ENCODE peak calls at places on chromosomes 16 and 17, in eight cellular contexts. D is GM10248; Z is effector CD4-positive, alpha-beta T cell; X is activated naive CD8-positive, alpha-beta T cell treated with anti-CD3 and anti-CD28 coated beads for 36 hours; Y is PC-3; W is upper lobe of right lung; M is MG63; F is cardiac muscle cell. B is an unnamed sample.
A peak's percentile ranks its signal among the peaks of the same experiment; 100 is the strongest.

GRCh38 chr16:68997564-68997963 is 107.9 kb upstream of the HAS3 start:
- DNase-seq in Y (no peak), X (no peak), W (no peak), Z (no peak), D (no peak), F (no peak), M (no peak), B (no peak)

GRCh38 chr17:76402711-76403110 is 18.3 kb downstream of the SPHK1 start:
- DNase-seq in W (no peak), X (no peak), Y (no peak), Z (no peak), F (no peak), M (no peak), D (no peak), B (no peak)

GRCh38 chr17:9298776-9299295 is 276.8 kb downstream of the STX8 start:
- DNase-seq in M (no peak), X (no peak), D (no peak), W (no peak), Z (no peak), F (no peak), Y (no peak), B (no peak)

GRCh38 chr17:28908640-28909098 is 5.8 kb upstream of the DHRS13 start:
- DNase-seq in Z (no peak), D (no peak), M (peak; percentile 69), Y (peak; percentile 66), X (no peak), F (no peak), W (no peak), B (no peak)

GRCh38 chr16:5231246-5231759 is 133.7 kb upstream of the EEF2KMT start:
- DNase-seq in X (no peak), F (no peak), Z (no peak), Y (no peak), D (no peak), M (no peak), W (no peak), B (no peak)

GRCh38 chr16:27634781-27635180 is 84.8 kb downstream of the KATNIP start:
- DNase-seq in F (no peak), W (no peak), Z (no peak), M (no peak), D (no peak), Y (no peak), X (no peak), B (no peak)

GRCh38 chr17:42122371-42123303 is at the start of gene HSPB9:
- DNase-seq in M (no peak), D (no peak), W (peak; percentile 84), Y (no peak), X (no peak), F (peak; percentile 61), Z (no peak), B (no peak)

GRCh38 chr17:40443988-40444899 is 994 bp downstream of the IGFBP4 start:
- DNase-seq in Y (peak; percentile 9), D (no peak), W (no peak), X (no peak), Z (no peak), M (no peak), F (no peak), B (no peak)

GRCh38 chr17:82964851-82965341 is 114.5 kb upstream of the METRNL start:
- DNase-seq in D (no peak), Y (no peak), X (no peak), Z (no peak), F (no peak), W (peak; percentile 52), M (no peak), B (no peak)

GRCh38 chr17:66950886-66951604 is 13.5 kb upstream of the CACNG4 start:
- DNase-seq in M (no peak), Y (no peak), W (no peak), X (no peak), D (no peak), F (no peak), Z (no peak), B (no peak)

GRCh38 chr17:80761421-80761871 is 216.8 kb downstream of the RPTOR start:
- DNase-seq in F (no peak), M (no peak), Y (peak; percentile 95), X (peak; percentile 85), Z (peak; percentile 69), W (no peak), D (no peak), B (no peak)

GRCh38 chr17:81419333-81419885 is 24.2 kb downstream of the BAHCC1 start:
- DNase-seq in D (no peak), X (no peak), W (peak; percentile 93), M (peak; percentile 98), F (peak; percentile 73), Y (peak; percentile 90), Z (no peak), B (peak; percentile 86)

GRCh38 chr17:72693956-72694355 is 398.5 kb downstream of the SLC39A11 start:
- DNase-seq in D (no peak), X (no peak), Y (no peak), F (no peak), W (no peak), M (no peak), Z (no peak), B (no peak)

GRCh38 chr17:62696726-62697490 is 69.4 kb downstream of the MRC2 start:
- DNase-seq in X (no peak), M (no peak), Z (no peak), D (no peak), W (no peak), Y (no peak), F (no peak), B (no peak)

GRCh38 chr17:1485311-1485747 is 7.2 kb downstream of the MYO1C start:
- DNase-seq in Z (peak; percentile 34), Y (peak; percentile 17), M (peak; percentile 39), D (peak; percentile 64), F (peak; percentile 73), W (peak; percentile 79), X (peak; percentile 44), B (peak; percentile 59)

GRCh38 chr16:89711601-89712475 is 8.9 kb downstream of the VPS9D1 start:
- DNase-seq in X (peak; percentile 84), M (no peak), D (peak; percentile 96), W (peak; percentile 78), F (peak; percentile 71), Y (peak; percentile 68), Z (peak; percentile 54), B (no peak)

GRCh38 chr16:22189473-22190168 is 16.5 kb upstream of the EEF2K start:
- DNase-seq in F (peak; percentile 7), D (peak; percentile 47), X (peak; percentile 90), Y (peak; percentile 41), Z (peak; percentile 89), W (peak; percentile 68), M (peak; percentile 40), B (no peak)

B was measured in HuH-7.5.